ENCODE peak calls at places on chromosome 7, in six cellular contexts. B, O, X, F, G and A are unnamed samples.
A peak's percentile ranks its signal among the peaks of the same experiment; 100 is the strongest.

GRCh38 chr7:143463556-143463955 is 14.1 kb upstream of the TAS2R41 start:
- DNase-seq in B (no peak), O (peak; percentile 39), X (no peak), F (no peak), G (no peak), A (no peak)

GRCh38 chr7:7971308-7972040 is 2.9 kb downstream of the GLCCI1 start:
- DNase-seq in B (no peak), O (no peak), X (no peak), F (no peak), G (no peak), A (no peak)

GRCh38 chr7:18685961-18686360 is 190.4 kb downstream of the HDAC9 start:
- DNase-seq in B (no peak), O (no peak), X (no peak), F (no peak), G (no peak), A (no peak)

GRCh38 chr7:44224216-44224950 is 23.6 kb downstream of the YKT6 start:
- DNase-seq in B (no peak), O (no peak), X (no peak), F (no peak), G (no peak), A (no peak)

GRCh38 chr7:127214956-127215355 is 37.8 kb downstream of the GRM8 start:
- DNase-seq in B (no peak), O (no peak), X (no peak), F (no peak), G (no peak), A (no peak)

GRCh38 chr7:130758429-130759056 is 24.5 kb upstream of the KLF14 start:
- DNase-seq in B (no peak), O (peak; percentile 75), X (no peak), F (peak; percentile 33), G (no peak), A (peak; percentile 4)

GRCh38 chr7:44095781-44096180 is 8.4 kb upstream of the AEBP1 start:
- DNase-seq in B (no peak), O (no peak), X (no peak), F (no peak), G (no peak), A (no peak)

GRCh38 chr7:1236132-1236655 is 3.5 kb downstream of the UNCX start:
- DNase-seq in B (no peak), O (peak; percentile 65), X (no peak), F (no peak), G (no peak), A (no peak)

GRCh38 chr7:100568936-100569844 is 4.5 kb downstream of the SAP25 start:
- DNase-seq in B (no peak), O (peak; percentile 92), X (peak; percentile 34), F (no peak), G (peak; percentile 56), A (no peak)

GRCh38 chr7:22990588-22990949 is 23.4 kb downstream of the HYCC1 start:
- DNase-seq in B (no peak), O (no peak), X (no peak), F (no peak), G (no peak), A (no peak)

GRCh38 chr7:128909605-128910568 is 622 bp downstream of the KCP start:
- DNase-seq in B (no peak), O (no peak), X (no peak), F (no peak), G (no peak), A (no peak)

GRCh38 chr7:4845740-4846142 is 16.1 kb downstream of the PAPOLB start:
- DNase-seq in B (no peak), O (peak; percentile 87), X (no peak), F (no peak), G (no peak), A (no peak)

GRCh38 chr7:25321424-25321823 is 93.1 kb upstream of the NPVF start:
- DNase-seq in B (no peak), O (no peak), X (no peak), F (no peak), G (no peak), A (no peak)

GRCh38 chr7:30996261-30996660 is 32.5 kb downstream of the GHRHR start:
- DNase-seq in B (no peak), O (peak; percentile 88), X (no peak), F (no peak), G (no peak), A (no peak)

GRCh38 chr7:151415375-151416112 is 5.7 kb upstream of the WDR86 start:
- DNase-seq in B (no peak), O (peak; percentile 99), X (no peak), F (no peak), G (no peak), A (no peak)